ENCODE peak calls at places on chromosome 1, in six cellular contexts. A, L, Y, J, O and K are unnamed samples.

GRCh38 chr1:181482521-181483083 is 715 bp upstream of the CACNA1E start:
- DNase-seq in A (peak; percentile 12), L (no peak), Y (peak; percentile 27), J (no peak), O (peak; percentile 76), K (no peak)

GRCh38 chr1:94579876-94580294 is 38.3 kb upstream of the F3 start:
- DNase-seq in A (peak; percentile 83), L (peak; percentile 58), Y (peak; percentile 23), J (peak; percentile 41), O (no peak), K (no peak)

GRCh38 chr1:54324750-54325704 is 81.2 kb downstream of the SSBP3 start:
- DNase-seq in A (no peak), L (no peak), Y (no peak), J (no peak), O (no peak), K (no peak)

GRCh38 chr1:93029317-93029716 is 49.8 kb upstream of the MTF2 start:
- DNase-seq in A (no peak), L (no peak), Y (no peak), J (no peak), O (no peak), K (peak; percentile 43)

GRCh38 chr1:234611799-234612351 is 1.9 kb upstream of the IRF2BP2 start:
- DNase-seq in A (peak; percentile 66), L (peak; percentile 96), Y (no peak), J (no peak), O (no peak), K (no peak)

GRCh38 chr1:17520473-17521319 is 18.8 kb upstream of the ARHGEF10L start:
- DNase-seq in A (no peak), L (no peak), Y (no peak), J (no peak), O (no peak), K (no peak)

GRCh38 chr1:26358411-26359384 is 4.8 kb upstream of the CRYBG2 start:
- DNase-seq in A (peak; percentile 60), L (peak; percentile 90), Y (peak; percentile 46), J (no peak), O (no peak), K (no peak)

GRCh38 chr1:36157973-36158826 is 2.2 kb downstream of the MAP7D1 start:
- DNase-seq in A (no peak), L (no peak), Y (no peak), J (no peak), O (no peak), K (no peak)

GRCh38 chr1:214002472-214002871 is 14.7 kb downstream of the PROX1 start:
- DNase-seq in A (peak; percentile 49), L (peak; percentile 78), Y (no peak), J (no peak), O (no peak), K (no peak)

GRCh38 chr1:104745875-104746274 is 996.2 kb downstream of the AMY1C start:
- DNase-seq in A (no peak), L (no peak), Y (no peak), J (no peak), O (no peak), K (no peak)

GRCh38 chr1:55034476-55035133 is 4.7 kb upstream of the PCSK9 start:
- DNase-seq in A (no peak), L (no peak), Y (no peak), J (no peak), O (no peak), K (no peak)

GRCh38 chr1:212700892-212701819 is 1.5 kb upstream of the BATF3 start:
- DNase-seq in A (peak; percentile 74), L (no peak), Y (peak; percentile 11), J (peak; percentile 17), O (peak; percentile 65), K (no peak)

GRCh38 chr1:239913141-239913585 is 178.5 kb upstream of the FMN2 start:
- DNase-seq in A (no peak), L (no peak), Y (no peak), J (no peak), O (no peak), K (no peak)

GRCh38 chr1:32703479-32704291 is 1.1 kb upstream of the SYNC start:
- DNase-seq in A (peak; percentile 70), L (no peak), Y (no peak), J (no peak), O (peak; percentile 42), K (no peak)

GRCh38 chr1:205746757-205747412 is 3.1 kb downstream of the NUCKS1 start:
- DNase-seq in A (no peak), L (no peak), Y (no peak), J (no peak), O (no peak), K (no peak)

GRCh38 chr1:196650403-196650802 is 1.4 kb upstream of the CFH start:
- DNase-seq in A (no peak), L (no peak), Y (no peak), J (no peak), O (no peak), K (no peak)

GRCh38 chr1:2049225-2049516 is 1.0 kb upstream of the PRKCZ start:
- DNase-seq in A (no peak), L (no peak), Y (no peak), J (no peak), O (no peak), K (no peak)

GRCh38 chr1:96510911-96511310 is 210.7 kb upstream of the PTBP2 start:
- DNase-seq in A (no peak), L (no peak), Y (no peak), J (no peak), O (no peak), K (no peak)

GRCh38 chr1:113142791-113143190 is 69.8 kb downstream of the LRIG2 start:
- DNase-seq in A (no peak), L (no peak), Y (no peak), J (no peak), O (no peak), K (no peak)
- TF ChIP-seq CHD2 in A (no peak), L (no peak), Y (no peak), J (no peak), O (no peak), K (no peak)

GRCh38 chr1:229230136-229230892 is 40.6 kb upstream of the RAB4A start:
- DNase-seq in A (no peak), L (peak; percentile 24), Y (no peak), J (no peak), O (no peak), K (no peak)

GRCh38 chr1:229231754-229232119 is 39.2 kb upstream of the RAB4A start:
- DNase-seq in A (no peak), L (no peak), Y (no peak), J (no peak), O (no peak), K (no peak)

GRCh38 chr1:229229137-229229720 is 41.7 kb upstream of the RAB4A start:
- DNase-seq in A (peak; percentile 71), L (no peak), Y (no peak), J (no peak), O (no peak), K (no peak)

GRCh38 chr1:229229721-229230135 is 41.2 kb upstream of the RAB4A start:
- DNase-seq in A (no peak), L (peak; percentile 62), Y (no peak), J (no peak), O (no peak), K (no peak)

GRCh38 chr1:229230893-229231753 is 39.8 kb upstream of the RAB4A start:
- DNase-seq in A (peak; percentile 62), L (no peak), Y (no peak), J (no peak), O (no peak), K (no peak)
- TF ChIP-seq CHD2 in A (no peak), L (no peak), Y (no peak), J (no peak), O (no peak), K (no peak)

DNA sequence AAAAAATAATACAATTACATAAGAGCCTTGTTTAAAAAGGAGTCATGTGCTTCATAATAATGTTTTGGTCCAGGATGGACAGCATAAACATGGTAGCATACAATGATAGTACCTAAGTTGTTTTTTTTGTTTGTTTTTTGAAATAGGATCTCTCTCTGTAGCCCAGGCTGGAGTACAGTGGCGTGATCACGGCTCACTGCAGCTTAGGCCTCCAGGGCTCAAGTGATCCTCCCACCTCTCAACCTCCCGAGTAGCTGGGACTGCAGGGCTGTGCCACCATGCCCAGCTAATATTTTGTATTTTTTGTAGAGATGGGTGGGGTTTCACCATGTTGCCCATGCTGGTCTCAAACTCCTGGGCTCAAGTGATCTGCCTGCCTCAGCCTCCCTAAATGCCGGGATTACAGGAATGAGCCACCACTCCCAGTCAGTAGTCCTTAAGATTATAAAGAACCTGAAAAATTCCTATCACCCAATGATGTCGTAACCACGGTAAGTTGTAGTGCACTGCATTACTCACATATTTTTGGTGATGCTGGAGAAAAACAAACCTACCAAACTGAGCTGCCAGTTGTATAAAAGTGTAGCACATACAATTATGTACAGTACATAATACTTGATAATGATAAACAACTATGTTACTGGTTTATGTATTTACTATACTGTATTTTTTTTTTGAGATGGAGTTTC is 22.4 kb upstream of the RCOR3 start:
- DNase-seq in A (no peak), L (no peak), Y (no peak), J (no peak), O (no peak), K (no peak)
- TF ChIP-seq CHD2 in A (no peak), L (no peak), Y (no peak), J (no peak), O (no peak), K (no peak)

GRCh38 chr1:211420845-211421454 is 71.0 kb downstream of the RD3 start:
- DNase-seq in A (no peak), L (no peak), Y (no peak), J (no peak), O (no peak), K (no peak)
- TF ChIP-seq CHD2 in A (no peak), L (no peak), Y (no peak), J (no peak), O (no peak), K (no peak)

GRCh38 chr1:225709101-225709500 is 56.2 kb upstream of the ENAH start:
- DNase-seq in A (no peak), L (peak; percentile 54), Y (no peak), J (no peak), O (no peak), K (no peak)
- TF ChIP-seq CHD2 in A (no peak), L (no peak), Y (no peak), J (no peak), O (no peak), K (no peak)

DNA sequence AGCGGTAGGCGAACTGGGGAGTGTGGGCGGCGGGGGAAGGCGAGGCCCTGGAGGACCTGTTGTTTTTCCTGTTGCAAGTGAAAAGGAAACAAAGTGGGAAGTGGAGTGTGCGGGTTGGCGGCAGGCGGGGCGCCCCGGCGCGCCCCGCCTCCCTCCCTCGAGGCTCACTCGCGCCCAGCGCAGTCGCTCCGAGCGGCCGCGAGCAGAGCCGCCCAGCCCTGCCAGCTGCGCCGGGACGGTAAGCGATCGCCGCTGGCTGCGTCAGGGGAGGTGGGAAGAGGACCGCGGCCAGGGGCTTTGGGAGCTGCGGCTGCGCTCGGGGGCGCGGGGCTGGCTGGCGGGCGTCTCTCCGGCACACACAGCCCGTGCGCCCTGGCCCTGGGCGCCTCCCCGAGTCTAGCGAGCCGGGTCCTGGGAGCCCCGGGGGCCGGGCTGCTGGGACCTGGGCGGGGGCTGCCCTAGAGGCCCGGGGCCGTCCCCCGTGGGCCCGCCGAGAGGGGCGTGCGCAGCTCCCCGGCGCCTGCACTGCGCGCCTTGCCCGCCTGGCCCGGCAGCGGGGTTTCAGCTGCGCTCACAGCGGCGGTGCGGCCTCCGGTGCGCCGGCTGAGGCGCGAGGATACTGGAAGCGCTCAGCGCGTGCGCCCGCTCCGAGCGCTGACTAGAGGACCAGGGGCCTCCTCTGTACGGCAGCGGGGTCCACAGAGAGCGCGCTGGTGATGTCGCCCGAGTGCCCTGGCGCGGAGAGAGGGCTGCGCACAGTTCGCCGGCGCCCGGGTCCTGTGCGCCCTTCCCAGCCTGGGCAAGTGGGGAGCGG is at the start of gene PIK3CD:
- DNase-seq in A (peak; percentile 22), L (no peak), Y (peak; percentile 71), J (no peak), O (peak; percentile 85), K (no peak)
- TF ChIP-seq CHD2 in A (no peak), L (no peak), Y (no peak), J (no peak), O (no peak), K (no peak)

GRCh38 chr1:31564606-31564989 is 11.7 kb upstream of the TINAGL1 start:
- DNase-seq in A (no peak), L (no peak), Y (no peak), J (no peak), O (no peak), K (no peak)
- TF ChIP-seq CHD2 in A (no peak), L (no peak), Y (no peak), J (no peak), O (no peak), K (no peak)